ENCODE peak calls at places on chromosomes 7 and 10, in four cellular contexts. G is heart right ventricle, E is ovary, Q is prostate gland. D is an unnamed sample. For H3K27me3, the result is how much of the 10 kb centered on the place peaks cover.

GRCh38 chr10:62779487-62780248 is 24.9 kb upstream of the ADO start:
- DNase-seq in Q (no peak), G (no peak), E (no peak), D (no peak)

GRCh38 chr7:138663741-138664710 is 37.1 kb downstream of the SVOPL start:
- DNase-seq in E (peak), G (no peak), Q (no peak), D (no peak)

GRCh38 chr7:16493266-16493665 is 27.7 kb upstream of the SOSTDC1 start:
- DNase-seq in Q (no peak), E (no peak), G (no peak), D (no peak)

GRCh38 chr7:69674701-69675182 is 76.5 kb downstream of the AUTS2 start:
- DNase-seq in G (no peak), E (no peak), Q (peak), D (no peak)

GRCh38 chr7:23074443-23075244 is 30.9 kb upstream of the KLHL7 start:
- DNase-seq in Q (no peak), G (no peak), E (no peak), D (no peak)

GRCh38 chr7:48246073-48246472 is 74.8 kb downstream of the ABCA13 start:
- DNase-seq in G (no peak), Q (no peak), E (no peak), D (no peak)

GRCh38 chr10:61084493-61084892 is 140.5 kb upstream of the RHOBTB1 start:
- DNase-seq in G (no peak), E (no peak), Q (no peak), D (no peak)

GRCh38 chr10:5291501-5292195 is 73.1 kb upstream of the UCN3 start:
- DNase-seq in G (peak), Q (no peak), E (no peak), D (peak)

GRCh38 chr10:124012991-124013390 is 80.4 kb downstream of the CHST15 start:
- DNase-seq in G (no peak), E (no peak), Q (no peak), D (no peak)

GRCh38 chr10:11578802-11579255 is 32.6 kb downstream of the USP6NL start:
- DNase-seq in G (no peak), Q (no peak), E (no peak), D (no peak)

GRCh38 chr10:11581213-11581612 is 30.2 kb downstream of the USP6NL start:
- DNase-seq in Q (no peak), G (no peak), E (no peak), D (no peak)

GRCh38 chr10:11576092-11576809 is 35.2 kb downstream of the USP6NL start:
- DNase-seq in E (no peak), Q (no peak), G (no peak), D (no peak)

GRCh38 chr10:11579885-11580284 is 31.6 kb downstream of the USP6NL start:
- DNase-seq in Q (no peak), G (no peak), E (no peak), D (no peak)
- H3K27ac ChIP-seq in Q (no peak), G (no peak), E (no peak), D (no peak)

GRCh38 chr7:114086491-114086905 is 167.7 kb upstream of the PPP1R3A start:
- DNase-seq in Q (peak), G (no peak), E (no peak), D (peak)

GRCh38 chr7:114085592-114086490 is 167.0 kb upstream of the PPP1R3A start:
- DNase-seq in E (peak), G (peak), Q (peak), D (peak)

GRCh38 chr7:114084381-114085312 is 165.8 kb upstream of the PPP1R3A start:
- DNase-seq in E (peak), Q (peak), G (peak), D (peak)

GRCh38 chr7:114083714-114084113 is 164.9 kb upstream of the PPP1R3A start:
- DNase-seq in G (no peak), Q (no peak), E (no peak), D (no peak)

GRCh38 chr7:114085313-114085591 is 166.4 kb upstream of the PPP1R3A start:
- DNase-seq in E (no peak), Q (no peak), G (no peak), D (peak)
- H3K27me3 ChIP-seq in E (under half), Q (under half), G (half or more), D (under half)

DNA sequence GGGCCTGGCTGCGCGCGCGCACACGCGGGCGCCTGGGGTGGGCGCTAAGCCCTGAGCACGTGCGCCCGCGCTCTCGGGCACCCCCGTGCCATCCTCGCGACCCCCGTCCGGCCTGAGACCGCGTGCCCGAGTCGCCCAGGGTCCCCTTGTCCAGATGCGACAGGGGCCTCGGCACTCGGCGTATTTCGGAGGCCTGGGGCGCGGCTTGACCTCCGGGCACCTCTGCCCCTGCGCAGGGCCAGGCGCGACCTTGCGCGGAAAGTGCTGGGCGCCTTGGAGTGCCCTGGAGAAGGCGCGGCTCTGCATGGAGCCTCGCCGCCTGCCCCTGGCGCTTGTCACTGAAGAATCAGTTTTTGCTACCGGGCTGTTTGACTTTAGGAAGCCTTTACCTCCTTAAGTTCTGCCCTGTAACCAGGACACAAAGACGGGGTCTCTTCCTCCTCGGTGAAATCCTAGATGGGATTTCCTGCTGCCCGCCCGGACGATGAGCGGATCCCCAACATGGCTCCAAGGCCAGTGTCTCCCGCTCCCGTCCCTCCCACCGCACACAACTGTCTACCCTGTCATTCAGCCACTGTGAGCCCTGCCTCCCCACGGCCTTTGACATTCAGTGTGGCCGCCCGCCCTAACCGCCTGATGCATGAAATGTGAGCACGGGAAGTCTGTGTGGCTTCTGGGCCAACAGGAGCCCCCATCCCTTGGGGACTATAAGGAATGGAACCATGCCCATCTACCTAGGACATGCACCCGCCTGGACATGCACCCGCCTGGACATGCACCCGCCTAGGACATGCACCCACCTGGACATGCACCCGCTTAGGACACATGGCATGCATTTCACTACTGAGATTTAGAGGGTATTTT is 1.1 kb upstream of the STK32C start:
- DNase-seq in G (no peak), E (no peak), Q (no peak), D (peak)
- H3K27ac ChIP-seq in G (peak), E (peak), Q (peak), D (no peak)

GRCh38 chr7:27095050-27095896 is 527 bp downstream of the HOXA1 start:
- DNase-seq in G (no peak), E (no peak), Q (no peak), D (no peak)
- H3K27me3 ChIP-seq in G (half or more), E (under half), Q (under half), D (under half)

DNA sequence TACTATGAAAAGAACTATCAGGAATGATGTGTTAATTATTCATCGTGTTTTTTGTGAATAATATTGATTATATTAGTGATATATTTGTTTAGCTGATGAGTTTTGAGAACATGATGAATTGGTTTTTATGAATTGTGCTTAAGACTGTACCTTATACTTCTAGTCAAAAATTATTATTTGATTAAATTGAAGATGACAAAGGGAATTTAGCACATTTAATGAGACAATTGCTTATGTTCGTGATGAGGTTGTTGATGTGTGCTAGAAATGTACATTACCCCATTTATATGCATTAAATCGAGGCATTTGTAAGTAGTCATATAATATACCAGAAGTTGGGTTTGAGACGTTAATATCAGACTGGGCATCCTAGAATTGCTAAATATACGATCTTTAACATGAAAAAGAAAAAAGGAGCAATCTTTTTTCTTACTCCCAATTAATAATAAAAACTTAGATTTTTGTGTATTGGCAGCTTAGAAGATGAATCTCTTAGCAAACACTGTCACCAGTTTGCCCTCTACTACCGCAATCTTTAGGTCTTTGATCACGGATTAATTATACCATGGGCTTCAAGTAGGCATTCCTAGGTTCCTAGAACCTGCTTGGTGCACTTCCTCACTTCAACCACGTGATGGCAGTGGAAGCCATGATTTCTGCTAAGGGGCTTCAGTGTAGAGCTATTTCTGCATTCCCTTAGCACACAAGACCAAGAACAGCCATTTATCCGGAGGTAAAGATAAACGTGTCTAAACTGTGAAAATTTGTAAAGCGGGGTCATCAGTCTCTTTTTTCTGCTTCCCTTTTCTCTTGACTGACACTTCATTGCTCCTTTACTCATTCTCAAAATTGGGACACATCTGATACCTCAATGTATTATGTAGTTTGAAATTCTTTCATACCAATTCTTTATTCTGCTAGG is 1.6 kb downstream of the KLHDC10 start:
- DNase-seq in G (no peak), Q (peak), E (peak), D (no peak)
- H3K27ac ChIP-seq in G (no peak), Q (no peak), E (no peak), D (no peak)

DNA sequence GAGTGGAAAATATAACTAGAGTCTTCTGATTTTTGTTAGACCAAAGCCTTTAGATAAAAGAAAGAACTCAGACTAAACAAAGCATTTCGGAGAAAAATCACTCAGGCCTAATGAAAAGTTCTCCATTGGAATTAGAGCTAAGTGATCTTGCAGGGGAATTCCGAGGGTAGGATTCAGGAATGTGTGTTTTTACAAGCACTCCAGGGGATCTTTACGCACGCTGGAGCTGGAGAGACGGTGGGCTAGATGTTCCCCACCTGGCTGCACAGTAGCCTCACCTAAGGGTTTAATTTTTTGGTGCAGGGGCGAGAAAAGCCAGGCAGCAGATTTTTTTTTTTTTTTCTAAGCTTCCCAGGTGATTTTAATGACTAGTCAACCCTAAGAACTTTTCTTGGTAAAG is 7.9 kb upstream of the PAPSS2 start:
- DNase-seq in E (no peak), G (no peak), Q (no peak), D (no peak)
- H3K27me3 ChIP-seq in E (under half), G (under half), Q (under half), D (under half)

DNA sequence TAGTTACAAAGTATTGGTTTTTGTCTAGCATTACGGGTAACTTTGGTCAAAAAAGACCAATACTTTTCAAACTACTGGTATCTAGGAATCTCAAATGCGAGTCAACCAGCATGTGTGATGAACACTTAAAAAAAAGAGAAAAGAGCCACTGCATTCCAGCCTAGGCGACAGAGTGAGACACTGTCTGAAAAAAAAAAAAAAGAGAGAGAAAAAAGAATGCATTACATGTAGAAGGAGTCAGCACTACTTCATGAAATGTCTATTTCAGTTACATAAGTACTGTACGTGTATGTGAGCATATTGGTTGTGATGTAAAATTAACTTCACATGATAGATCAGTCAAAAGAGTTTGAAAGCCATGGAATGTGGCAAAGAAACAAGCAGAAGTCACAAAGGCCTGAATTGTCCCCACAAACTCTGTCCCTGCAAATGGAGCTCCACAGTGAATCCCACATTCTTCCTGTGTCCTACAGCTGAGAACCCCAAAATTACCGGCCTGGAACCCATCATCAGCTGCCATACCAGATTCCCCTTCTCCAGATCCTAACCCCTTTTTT is 1.6 kb downstream of the DENND11 start:
- DNase-seq in Q (no peak), E (no peak), G (no peak), D (no peak)
- H3K27ac ChIP-seq in Q (peak), E (no peak), G (no peak), D (peak)

DNA sequence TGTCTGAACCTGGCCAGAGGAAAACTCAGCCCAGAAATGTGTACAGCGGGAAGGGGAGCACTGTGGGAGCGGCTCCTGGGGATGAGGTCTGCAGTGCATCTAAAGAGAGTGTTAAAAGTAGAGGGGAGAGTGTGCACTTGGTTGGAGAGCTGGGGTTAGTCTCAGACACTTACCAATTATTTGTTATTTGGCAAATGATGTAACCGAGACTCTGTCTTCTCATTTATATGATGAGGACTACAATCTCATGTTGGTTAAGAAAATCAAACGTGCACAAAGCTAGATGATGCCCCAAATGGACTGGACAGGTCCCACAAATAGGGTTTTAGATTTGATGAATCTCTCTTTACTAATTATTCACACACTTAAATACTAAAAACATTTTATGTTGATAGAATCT is 962.4 kb downstream of the GATA3 start:
- DNase-seq in E (no peak), G (no peak), Q (no peak), D (no peak)
- H3K27me3 ChIP-seq in E (under half), G (under half), Q (under half), D (under half)

GRCh38 chr10:21337171-21337792 is 188.2 kb downstream of the SKIDA1 start:
- DNase-seq in G (no peak), Q (no peak), E (no peak), D (no peak)
- H3K27ac ChIP-seq in G (no peak), Q (no peak), E (no peak), D (no peak)